ENCODE peak calls at places on chromosomes 2 and 18, in six cellular contexts. U, P, H, M, F and T are unnamed samples.

GRCh38 chr18:79423211-79424007 is 27.7 kb downstream of the NFATC1 start:
- DNase-seq in U (no peak), P (no peak), H (no peak), M (no peak), F (no peak), T (no peak)

GRCh38 chr2:210387074-210387473 is 72.1 kb upstream of the MYL1 start:
- DNase-seq in U (no peak), P (no peak), H (no peak), M (no peak), F (no peak), T (no peak)

GRCh38 chr2:115165529-115166109 is 723.2 kb downstream of the DPP10 start:
- DNase-seq in U (peak; percentile 12), P (no peak), H (peak; percentile 45), M (no peak), F (no peak), T (no peak)

GRCh38 chr2:16584824-16585546 is 80.6 kb downstream of the CYRIA start:
- DNase-seq in U (no peak), P (no peak), H (no peak), M (no peak), F (no peak), T (no peak)

GRCh38 chr2:219087848-219088247 is 27.1 kb upstream of the IHH start:
- DNase-seq in U (no peak), P (no peak), H (no peak), M (no peak), F (no peak), T (no peak)

GRCh38 chr18:63363951-63364350 is 3.1 kb downstream of the KDSR start:
- DNase-seq in U (no peak), P (no peak), H (no peak), M (no peak), F (no peak), T (no peak)

GRCh38 chr2:183919926-183920325 is 678.4 kb upstream of the ZNF804A start:
- DNase-seq in U (no peak), P (no peak), H (no peak), M (no peak), F (no peak), T (no peak)

GRCh38 chr2:168058675-168059074 is 188.7 kb downstream of the STK39 start:
- DNase-seq in U (no peak), P (no peak), H (no peak), M (no peak), F (no peak), T (no peak)

GRCh38 chr2:127108090-127108523 is 1.2 kb upstream of the BIN1 start:
- DNase-seq in U (no peak), P (no peak), H (no peak), M (peak; percentile 13), F (peak; percentile 12), T (no peak)

GRCh38 chr2:176130153-176130916 is 830 bp downstream of the HOXD8 start:
- DNase-seq in U (no peak), P (no peak), H (no peak), M (no peak), F (no peak), T (no peak)

GRCh38 chr2:151973901-151974199 is 125.0 kb downstream of the CACNB4 start:
- DNase-seq in U (peak; percentile 28), P (peak; percentile 7), H (peak; percentile 41), M (no peak), F (no peak), T (no peak)

GRCh38 chr2:72139471-72139870 is 8.2 kb downstream of the CYP26B1 start:
- DNase-seq in U (no peak), P (no peak), H (no peak), M (peak; percentile 11), F (no peak), T (no peak)

GRCh38 chr2:12498703-12499102 is 218.0 kb upstream of the TRIB2 start:
- DNase-seq in U (peak; percentile 27), P (no peak), H (peak; percentile 40), M (no peak), F (no peak), T (no peak)

GRCh38 chr18:14914126-14914525 is 166.2 kb downstream of the ANKRD30B start:
- DNase-seq in U (no peak), P (no peak), H (peak; percentile 0), M (no peak), F (no peak), T (no peak)

GRCh38 chr2:40957508-40957907 is 505.6 kb upstream of the SLC8A1 start:
- DNase-seq in U (peak; percentile 29), P (no peak), H (peak; percentile 1), M (no peak), F (peak; percentile 16), T (no peak)

GRCh38 chr2:218069606-218070300 is 700 bp downstream of the RUFY4 start:
- DNase-seq in U (no peak), P (no peak), H (no peak), M (no peak), F (no peak), T (no peak)

GRCh38 chr2:225788571-225788970 is 389.1 kb downstream of the NYAP2 start:
- DNase-seq in U (no peak), P (no peak), H (no peak), M (no peak), F (no peak), T (no peak)

GRCh38 chr2:206084870-206085741 is 868 bp downstream of the INO80D start:
- DNase-seq in U (no peak), P (no peak), H (peak; percentile 29), M (peak; percentile 50), F (peak; percentile 36), T (no peak)

GRCh38 chr2:237488901-237489860 is 2.1 kb downstream of the MLPH start:
- DNase-seq in U (no peak), P (no peak), H (no peak), M (no peak), F (no peak), T (no peak)

GRCh38 chr2:54122171-54122935 is 6.9 kb downstream of the ACYP2 start:
- DNase-seq in U (peak; percentile 21), P (no peak), H (no peak), M (no peak), F (no peak), T (no peak)

GRCh38 chr18:31511098-31511497 is 13.1 kb downstream of the DSG2 start:
- DNase-seq in U (no peak), P (no peak), H (no peak), M (no peak), F (no peak), T (no peak)

GRCh38 chr2:18435425-18436037 is 124.9 kb downstream of the RDH14 start:
- DNase-seq in U (peak; percentile 70), P (no peak), H (peak; percentile 89), M (no peak), F (peak; percentile 38), T (peak; percentile 5)

GRCh38 chr18:78739115-78739514 is 240.5 kb upstream of the SALL3 start:
- DNase-seq in U (no peak), P (no peak), H (no peak), M (no peak), F (no peak), T (no peak)

GRCh38 chr2:167264380-167264779 is 376.1 kb downstream of the XIRP2 start:
- DNase-seq in U (no peak), P (no peak), H (peak; percentile 47), M (no peak), F (no peak), T (no peak)

GRCh38 chr2:197930570-197931278 is 126.3 kb downstream of the PLCL1 start:
- DNase-seq in U (no peak), P (no peak), H (no peak), M (no peak), F (no peak), T (no peak)

GRCh38 chr18:66136039-66136438 is 385.2 kb downstream of the CDH7 start:
- DNase-seq in U (no peak), P (peak; percentile 43), H (peak; percentile 0), M (no peak), F (no peak), T (no peak)

GRCh38 chr18:24567199-24567598 is 106.8 kb downstream of the HRH4 start:
- DNase-seq in U (no peak), P (peak; percentile 19), H (no peak), M (no peak), F (no peak), T (no peak)

GRCh38 chr2:8202139-8202538 is 479.7 kb upstream of the ID2 start:
- DNase-seq in U (no peak), P (no peak), H (no peak), M (no peak), F (no peak), T (peak; percentile 18)

GRCh38 chr2:60627412-60627811 is 74.0 kb upstream of the BCL11A start:
- DNase-seq in U (no peak), P (no peak), H (no peak), M (no peak), F (no peak), T (no peak)

GRCh38 chr2:60633615-60634014 is 80.2 kb upstream of the BCL11A start:
- DNase-seq in U (no peak), P (no peak), H (no peak), M (no peak), F (no peak), T (no peak)

GRCh38 chr2:60629263-60629662 is 75.8 kb upstream of the BCL11A start:
- DNase-seq in U (no peak), P (no peak), H (no peak), M (no peak), F (no peak), T (no peak)

GRCh38 chr2:60634443-60634842 is 81.0 kb upstream of the BCL11A start:
- DNase-seq in U (no peak), P (no peak), H (no peak), M (no peak), F (no peak), T (no peak)

GRCh38 chr2:60629801-60630385 is 76.4 kb upstream of the BCL11A start:
- DNase-seq in U (no peak), P (no peak), H (no peak), M (no peak), F (no peak), T (no peak)
- H3K4me3 ChIP-seq in U (no peak overlapping the region), P (no peak overlapping the region), H (no peak overlapping the region), M (no peak overlapping the region), F (no peak overlapping the region), T (no peak overlapping the region)

GRCh38 chr18:74152906-74153305 is 4.6 kb downstream of the TIMM21 start:
- DNase-seq in U (no peak), P (no peak), H (no peak), M (no peak), F (no peak), T (no peak)
- TF ChIP-seq CTCF in U (peak; percentile 51), P (peak; percentile 38), H (peak; percentile 32), M (no peak), F (no peak), T (no peak)

DNA sequence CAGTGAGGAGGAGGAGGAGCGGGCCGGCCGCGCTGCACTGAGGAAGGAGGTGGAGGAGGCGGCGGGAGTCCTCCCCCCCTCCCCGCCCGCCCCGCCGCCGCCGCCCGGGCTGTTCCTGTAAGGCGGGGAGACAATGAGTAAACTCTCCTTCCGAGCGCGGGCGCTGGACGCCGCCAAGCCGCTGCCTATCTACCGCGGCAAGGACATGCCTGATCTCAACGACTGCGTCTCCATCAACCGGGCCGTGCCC is 259 bp downstream of the EPC2 start:
- DNase-seq in U (no peak), P (no peak), H (no peak), M (no peak), F (no peak), T (no peak)
- H3K4me3 ChIP-seq in U (peak overlapping the region; percentile 94), P (peak overlapping the region; percentile 87), H (peak overlapping the region; percentile 92), M (peak overlapping the region; percentile 90), F (peak overlapping the region; percentile 97), T (peak overlapping the region; percentile 69)

DNA sequence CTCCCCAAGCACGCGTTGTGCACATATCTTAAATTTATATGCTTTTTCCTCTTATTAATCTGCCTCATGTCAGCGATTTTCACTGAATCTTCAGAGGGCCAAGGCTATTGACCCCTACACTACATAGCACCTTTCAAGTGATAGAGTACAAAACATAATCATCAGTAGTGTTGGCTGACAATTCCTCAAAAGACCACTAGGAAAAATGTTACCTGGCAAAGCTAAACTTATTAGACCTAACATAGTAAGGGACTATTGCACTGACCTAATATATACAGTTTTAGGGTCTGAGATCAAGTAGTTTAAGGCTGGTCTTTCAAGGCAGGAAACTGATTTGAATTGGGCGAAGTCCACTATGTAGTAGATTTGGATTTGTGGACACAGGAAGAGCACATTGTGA is 244.2 kb upstream of the ZC3H15 start:
- DNase-seq in U (no peak), P (no peak), H (no peak), M (no peak), F (no peak), T (no peak)
- TF ChIP-seq CTCF in U (no peak), P (no peak), H (no peak), M (no peak), F (no peak), T (no peak)